ENCODE peak calls at places on chromosomes 3 and 15, in four cellular contexts. One of them, this sample, is unnamed.

GRCh38 chr15:43204016-43204901 is 16.6 kb downstream of the EPB42 start:
- DNase-seq in heart left ventricle: peak; percentile 45
- DNase-seq in PC-3: peak; percentile 73
- DNase-seq in A549: peak; percentile 50
- DNase-seq in this sample: peak; percentile 62

GRCh38 chr3:14473411-14473891 is 66.7 kb downstream of the GRIP2 start:
- DNase-seq in PC-3: no peak
- DNase-seq in A549: no peak
- DNase-seq in heart left ventricle: no peak
- DNase-seq in this sample: no peak

GRCh38 chr15:34335176-34335575 is 2.4 kb downstream of the SLC12A6 start:
- DNase-seq in A549: no peak
- DNase-seq in heart left ventricle: no peak
- DNase-seq in PC-3: peak; percentile 67
- DNase-seq in this sample: no peak

GRCh38 chr3:63872135-63872924 is 8.7 kb downstream of the ATXN7 start:
- DNase-seq in heart left ventricle: no peak
- DNase-seq in A549: no peak
- DNase-seq in PC-3: peak; percentile 74
- DNase-seq in this sample: no peak

GRCh38 chr3:14424711-14425573 is 22.5 kb downstream of the SLC6A6 start:
- DNase-seq in PC-3: peak; percentile 72
- DNase-seq in heart left ventricle: no peak
- DNase-seq in A549: no peak
- DNase-seq in this sample: no peak

GRCh38 chr15:31345606-31346366 is 19.2 kb downstream of the KLF13 start:
- DNase-seq in A549: no peak
- DNase-seq in heart left ventricle: no peak
- DNase-seq in PC-3: no peak
- DNase-seq in this sample: no peak

GRCh38 chr3:73385538-73385937 is 239.2 kb downstream of the PDZRN3 start:
- DNase-seq in A549: no peak
- DNase-seq in PC-3: no peak
- DNase-seq in heart left ventricle: no peak
- DNase-seq in this sample: no peak

GRCh38 chr3:21859124-21859781 is 108.2 kb upstream of the ZNF385D start:
- DNase-seq in heart left ventricle: no peak
- DNase-seq in A549: no peak
- DNase-seq in PC-3: no peak
- DNase-seq in this sample: no peak

GRCh38 chr3:113552851-113553250 is 20.5 kb downstream of the SIDT1 start:
- DNase-seq in heart left ventricle: no peak
- DNase-seq in A549: no peak
- DNase-seq in PC-3: peak; percentile 26
- DNase-seq in this sample: no peak

GRCh38 chr3:17500618-17501017 is 241.8 kb downstream of the TBC1D5 start:
- DNase-seq in heart left ventricle: no peak
- DNase-seq in A549: no peak
- DNase-seq in PC-3: peak; percentile 59
- DNase-seq in this sample: no peak

GRCh38 chr3:186933801-186934200 is 3.5 kb downstream of the ST6GAL1 start:
- DNase-seq in A549: no peak
- DNase-seq in heart left ventricle: no peak
- DNase-seq in PC-3: no peak
- DNase-seq in this sample: no peak

GRCh38 chr3:74883690-74884089 is 269.2 kb upstream of the CNTN3 start:
- DNase-seq in heart left ventricle: no peak
- DNase-seq in A549: peak; percentile 4
- DNase-seq in PC-3: no peak
- DNase-seq in this sample: no peak

GRCh38 chr3:46612324-46612723 is at the start of gene FAM240A:
- DNase-seq in PC-3: no peak
- DNase-seq in A549: no peak
- DNase-seq in heart left ventricle: no peak
- DNase-seq in this sample: no peak

GRCh38 chr3:42590989-42591756 is 513 bp downstream of the SS18L2 start:
- DNase-seq in PC-3: no peak
- DNase-seq in heart left ventricle: no peak
- DNase-seq in A549: no peak
- DNase-seq in this sample: no peak

GRCh38 chr15:43943511-43943910 is 116.7 kb downstream of the WDR76 start:
- DNase-seq in A549: no peak
- DNase-seq in heart left ventricle: no peak
- DNase-seq in PC-3: no peak
- DNase-seq in this sample: no peak

GRCh38 chr3:128487813-128488635 is 5.0 kb downstream of the GATA2 start:
- DNase-seq in heart left ventricle: peak; percentile 94
- DNase-seq in PC-3: peak; percentile 83
- DNase-seq in A549: peak; percentile 83
- DNase-seq in this sample: peak; percentile 92

GRCh38 chr3:141250828-141251227 is 19.2 kb downstream of the PXYLP1 start:
- DNase-seq in A549: no peak
- DNase-seq in PC-3: no peak
- DNase-seq in heart left ventricle: no peak
- DNase-seq in this sample: no peak

GRCh38 chr3:197512691-197513571 is 42.8 kb downstream of the BDH1 start:
- DNase-seq in heart left ventricle: no peak
- DNase-seq in PC-3: no peak
- DNase-seq in A549: no peak
- DNase-seq in this sample: no peak

GRCh38 chr3:166274342-166274741 is 437.1 kb upstream of the BCHE start:
- DNase-seq in A549: no peak
- DNase-seq in PC-3: peak; percentile 79
- DNase-seq in heart left ventricle: no peak
- DNase-seq in this sample: no peak

GRCh38 chr15:93017521-93017920 is 71.5 kb downstream of the RGMA start:
- DNase-seq in heart left ventricle: no peak
- DNase-seq in PC-3: no peak
- DNase-seq in A549: no peak
- DNase-seq in this sample: no peak

GRCh38 chr3:142993958-142994442 is 7.4 kb upstream of the U2SURP start:
- DNase-seq in A549: peak; percentile 78
- DNase-seq in PC-3: peak; percentile 72
- DNase-seq in heart left ventricle: peak; percentile 32
- DNase-seq in this sample: peak; percentile 72

GRCh38 chr3:112810561-112810960 is 36.1 kb downstream of the CD200R1L start:
- DNase-seq in heart left ventricle: no peak
- DNase-seq in PC-3: no peak
- DNase-seq in A549: no peak
- DNase-seq in this sample: no peak

GRCh38 chr3:189745622-189746021 is 114.4 kb downstream of the TP63 start:
- DNase-seq in heart left ventricle: no peak
- DNase-seq in A549: no peak
- DNase-seq in PC-3: no peak
- DNase-seq in this sample: no peak

GRCh38 chr3:171056528-171056927 is 30.0 kb upstream of the SLC2A2 start:
- DNase-seq in heart left ventricle: no peak
- DNase-seq in PC-3: peak; percentile 72
- DNase-seq in A549: peak; percentile 26
- DNase-seq in this sample: no peak

GRCh38 chr3:126252373-126252772 is 72.0 kb upstream of the ALDH1L1 start:
- DNase-seq in A549: no peak
- DNase-seq in heart left ventricle: no peak
- DNase-seq in PC-3: no peak
- DNase-seq in this sample: no peak

GRCh38 chr15:71250936-71251468 is 135.7 kb downstream of the THSD4 start:
- DNase-seq in heart left ventricle: no peak
- DNase-seq in PC-3: no peak
- DNase-seq in A549: peak; percentile 50
- DNase-seq in this sample: peak; percentile 36

GRCh38 chr3:127572186-127572585 is 18.3 kb downstream of the TPRA1 start:
- DNase-seq in A549: no peak
- DNase-seq in PC-3: no peak
- DNase-seq in heart left ventricle: no peak
- DNase-seq in this sample: no peak

GRCh38 chr15:63803106-63803886 is 30.5 kb downstream of the HERC1 start:
- DNase-seq in PC-3: no peak
- DNase-seq in heart left ventricle: no peak
- DNase-seq in A549: no peak
- DNase-seq in this sample: no peak
- TF ChIP-seq CTCF in PC-3: no peak
- TF ChIP-seq CTCF in heart left ventricle: no peak
- TF ChIP-seq CTCF in A549: no peak
- TF ChIP-seq CTCF in this sample: no peak

DNA sequence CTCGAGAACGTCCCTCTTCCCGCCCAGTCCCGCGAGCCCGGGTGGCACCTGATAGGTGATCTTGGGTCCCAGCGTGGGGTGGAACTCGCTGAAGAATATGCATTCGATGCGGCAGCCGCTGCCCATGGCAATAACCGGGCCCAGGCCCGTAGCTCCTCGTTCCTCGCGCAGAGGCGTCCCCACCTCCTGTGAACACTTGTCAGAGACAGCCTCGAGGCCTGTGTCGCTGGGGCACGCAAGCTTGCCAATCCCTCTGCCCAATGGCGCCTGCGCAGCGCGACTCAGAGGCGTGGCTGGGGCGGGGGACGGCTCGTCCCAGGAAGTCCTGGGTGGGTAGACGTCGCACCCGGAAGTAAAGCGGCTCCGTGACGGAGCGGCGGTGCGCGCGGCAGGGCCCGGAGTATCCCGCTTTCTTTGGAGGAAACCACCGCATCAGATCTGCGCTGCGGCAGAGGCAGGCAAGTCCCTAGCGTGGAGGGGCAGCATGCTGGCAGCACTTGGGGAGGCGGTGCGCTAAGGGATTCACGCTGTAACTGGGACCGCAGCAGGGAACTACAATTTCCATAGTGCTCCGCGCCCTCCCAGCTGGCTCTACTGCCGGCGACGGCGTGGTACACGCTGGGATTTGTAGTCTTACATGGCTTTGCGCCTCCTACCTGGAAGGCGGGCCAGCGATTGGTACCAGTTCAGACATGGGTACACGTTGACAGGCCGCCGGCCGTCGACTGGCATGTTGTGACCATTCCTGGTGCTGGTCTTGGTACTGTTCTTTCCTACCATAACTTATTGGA is at the start of the genes CYB561D2 and NPRL2:
- DNase-seq in A549: peak; percentile 92
- DNase-seq in heart left ventricle: peak; percentile 96
- DNase-seq in PC-3: peak; percentile 97
- DNase-seq in this sample: peak; percentile 94
- H3K4me3 ChIP-seq in A549: peak within 1 kb of the TSS; percentile 76
- H3K4me3 ChIP-seq in heart left ventricle: peak within 1 kb of the TSS; percentile 76
- H3K4me3 ChIP-seq in PC-3: peak within 1 kb of the TSS; percentile 84
- H3K4me3 ChIP-seq in this sample: peak within 1 kb of the TSS; percentile 77

GRCh38 chr15:32657198-32657886 is 15.8 kb downstream of the SCG5 start:
- DNase-seq in heart left ventricle: no peak
- DNase-seq in PC-3: peak; percentile 58
- DNase-seq in A549: no peak
- DNase-seq in this sample: no peak
- TF ChIP-seq CTCF in heart left ventricle: no peak
- TF ChIP-seq CTCF in PC-3: peak; percentile 53
- TF ChIP-seq CTCF in A549: peak; percentile 11
- TF ChIP-seq CTCF in this sample: no peak

GRCh38 chr15:48564690-48565089 is 80.8 kb downstream of the FBN1 start:
- DNase-seq in heart left ventricle: no peak
- DNase-seq in A549: no peak
- DNase-seq in PC-3: peak; percentile 25
- DNase-seq in this sample: no peak

GRCh38 chr15:48563944-48564343 is 81.6 kb downstream of the FBN1 start:
- DNase-seq in heart left ventricle: no peak
- DNase-seq in PC-3: no peak
- DNase-seq in A549: no peak
- DNase-seq in this sample: no peak

GRCh38 chr15:48569591-48570302 is 75.8 kb downstream of the FBN1 start:
- DNase-seq in heart left ventricle: no peak
- DNase-seq in PC-3: no peak
- DNase-seq in A549: no peak
- DNase-seq in this sample: no peak

GRCh38 chr15:48565560-48566482 is 79.7 kb downstream of the FBN1 start:
- DNase-seq in A549: peak; percentile 39
- DNase-seq in heart left ventricle: no peak
- DNase-seq in PC-3: peak; percentile 93
- DNase-seq in this sample: no peak

DNA sequence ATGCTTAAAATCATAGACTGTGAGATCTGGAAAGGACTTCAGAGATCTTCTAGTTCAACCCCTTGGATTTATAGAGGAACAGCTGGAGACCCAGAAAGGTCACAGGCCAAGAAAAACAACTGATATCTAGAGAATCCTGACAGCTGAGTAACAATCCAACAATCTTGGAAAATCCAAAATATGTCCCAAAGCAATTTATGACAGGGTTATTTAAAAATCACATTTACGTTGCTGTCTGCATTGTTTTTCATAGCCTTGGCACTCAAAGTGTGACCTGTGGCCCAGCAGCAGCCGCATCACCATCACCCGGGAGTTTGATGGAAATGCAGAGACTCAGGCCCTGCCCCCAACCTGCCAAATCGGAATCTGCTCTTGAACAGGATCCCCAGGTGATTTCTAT is 78.8 kb downstream of the FBN1 start:
- DNase-seq in heart left ventricle: no peak
- DNase-seq in A549: no peak
- DNase-seq in PC-3: no peak
- DNase-seq in this sample: no peak
- H3K4me3 ChIP-seq in heart left ventricle: no peak overlapping the region
- H3K4me3 ChIP-seq in A549: no peak overlapping the region
- H3K4me3 ChIP-seq in PC-3: no peak overlapping the region
- H3K4me3 ChIP-seq in this sample: no peak overlapping the region

DNA sequence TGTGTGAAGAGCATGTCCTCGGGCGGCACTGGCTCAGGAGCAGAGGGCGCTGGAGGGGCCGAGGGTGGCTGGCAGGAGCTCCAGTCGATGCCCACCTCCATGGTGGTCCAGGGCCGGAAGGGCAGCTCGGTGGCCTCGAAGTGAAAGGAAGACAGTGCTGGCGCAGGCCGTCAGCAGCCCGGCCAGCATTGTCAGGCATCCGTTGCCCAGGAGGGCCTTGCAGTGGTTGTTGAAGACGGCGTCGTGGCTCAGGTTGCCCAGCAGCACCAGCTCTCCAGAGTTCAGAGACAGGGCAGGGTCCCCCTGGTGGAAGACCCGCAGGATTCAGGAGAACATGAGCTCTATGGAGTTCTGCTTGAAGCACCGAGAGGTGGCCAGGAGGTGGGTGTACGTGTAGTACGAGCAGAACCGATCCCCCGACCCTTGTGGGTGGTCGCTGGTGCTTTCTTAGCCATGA is 16.5 kb upstream of the SIAH2 start:
- DNase-seq in A549: peak; percentile 17
- DNase-seq in PC-3: no peak
- DNase-seq in heart left ventricle: no peak
- DNase-seq in this sample: no peak
- TF ChIP-seq CTCF in A549: no peak
- TF ChIP-seq CTCF in PC-3: no peak
- TF ChIP-seq CTCF in heart left ventricle: no peak
- TF ChIP-seq CTCF in this sample: no peak

DNA sequence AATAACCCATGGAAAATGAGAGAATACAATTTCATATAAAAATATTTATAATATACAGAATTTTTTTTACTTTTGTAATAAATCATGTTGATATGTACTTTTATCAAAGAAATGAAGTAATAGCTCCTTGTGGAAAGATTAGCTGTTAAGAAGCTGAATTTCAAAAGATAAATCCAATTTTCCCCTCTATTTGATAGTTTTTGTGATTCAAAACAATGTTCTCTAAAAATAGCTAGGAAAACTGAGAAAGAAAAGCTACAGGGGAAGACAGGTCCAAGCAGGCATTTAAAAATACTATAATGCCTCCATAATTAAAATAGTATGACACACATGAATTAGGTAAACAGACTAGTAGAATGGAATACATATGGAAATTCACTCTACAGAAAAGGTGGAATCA is 44.9 kb downstream of the SCAPER start:
- DNase-seq in heart left ventricle: no peak
- DNase-seq in A549: no peak
- DNase-seq in PC-3: no peak
- DNase-seq in this sample: no peak
- H3K4me3 ChIP-seq in heart left ventricle: no peak overlapping the region
- H3K4me3 ChIP-seq in A549: no peak overlapping the region
- H3K4me3 ChIP-seq in PC-3: no peak overlapping the region
- H3K4me3 ChIP-seq in this sample: no peak overlapping the region